ENCODE peak calls at places on chromosomes 3 and 15, in eight cellular contexts. F, P, S, H, V, M, E and G are unnamed samples.

GRCh38 chr15:58484794-58485600 is 53.2 kb downstream of the LIPC start:
- DNase-seq in F (no peak), P (peak), S (no peak), H (no peak), V (no peak), M (no peak), E (no peak), G (no peak)

GRCh38 chr3:194870394-194871110 is 184.9 kb downstream of the FAM43A start:
- DNase-seq in F (no peak), P (no peak), S (peak), H (no peak), V (peak), M (peak), E (no peak), G (no peak)

GRCh38 chr3:151798476-151798875 is 15.4 kb upstream of the AADAC start:
- DNase-seq in F (no peak), P (no peak), S (peak), H (no peak), V (no peak), M (peak), E (no peak), G (no peak)

GRCh38 chr3:55607844-55608243 is 120.7 kb upstream of the WNT5A start:
- DNase-seq in F (no peak), P (no peak), S (no peak), H (no peak), V (no peak), M (no peak), E (no peak), G (no peak)

GRCh38 chr15:101689901-101690300 is 34.4 kb downstream of the TARS3 start:
- DNase-seq in F (peak), P (no peak), S (peak), H (no peak), V (no peak), M (peak), E (no peak), G (peak)

GRCh38 chr3:4306860-4307259 is 3.7 kb downstream of the SETMAR start:
- DNase-seq in F (no peak), P (no peak), S (peak), H (no peak), V (no peak), M (peak), E (no peak), G (no peak)

GRCh38 chr15:40763801-40764765 is at the start of gene GCHFR:
- DNase-seq in F (peak), P (no peak), S (peak), H (no peak), V (peak), M (peak), E (peak), G (peak)

GRCh38 chr15:58229297-58229768 is 91.2 kb downstream of the AQP9 start:
- DNase-seq in F (no peak), P (no peak), S (peak), H (peak), V (no peak), M (peak), E (no peak), G (no peak)

GRCh38 chr3:121648219-121648958 is 12.3 kb downstream of the HCLS1 start:
- DNase-seq in F (no peak), P (no peak), S (no peak), H (no peak), V (no peak), M (peak), E (no peak), G (no peak)

GRCh38 chr15:42348083-42348482 is 11.2 kb upstream of the CAPN3 start:
- DNase-seq in F (no peak), P (no peak), S (peak), H (no peak), V (no peak), M (peak), E (no peak), G (no peak)

GRCh38 chr3:191138937-191139336 is 60.1 kb upstream of the OSTN start:
- DNase-seq in F (no peak), P (no peak), S (no peak), H (no peak), V (no peak), M (no peak), E (no peak), G (no peak)

GRCh38 chr15:58307313-58307961 is 124.4 kb upstream of the LIPC start:
- DNase-seq in F (no peak), P (no peak), S (peak), H (no peak), V (no peak), M (peak), E (no peak), G (no peak)

GRCh38 chr15:66276546-66276945 is 16.8 kb upstream of the DIS3L start:
- DNase-seq in F (no peak), P (no peak), S (no peak), H (no peak), V (no peak), M (no peak), E (no peak), G (no peak)

GRCh38 chr3:4999626-5000184 is 20.5 kb downstream of the BHLHE40 start:
- DNase-seq in F (no peak), P (no peak), S (no peak), H (no peak), V (no peak), M (no peak), E (no peak), G (no peak)

GRCh38 chr15:42611532-42611931 is 36.1 kb downstream of the STARD9 start:
- DNase-seq in F (no peak), P (no peak), S (no peak), H (no peak), V (peak), M (no peak), E (no peak), G (no peak)

GRCh38 chr3:172317984-172318383 is 130.3 kb downstream of the GHSR start:
- DNase-seq in F (no peak), P (no peak), S (peak), H (no peak), V (peak), M (peak), E (no peak), G (peak)

GRCh38 chr15:91102546-91103330 is 2.7 kb downstream of the SV2B start:
- DNase-seq in F (no peak), P (no peak), S (no peak), H (no peak), V (no peak), M (no peak), E (no peak), G (no peak)

GRCh38 chr3:186599142-186599784 is 13.6 kb upstream of the AHSG start:
- DNase-seq in F (no peak), P (no peak), S (no peak), H (no peak), V (no peak), M (no peak), E (no peak), G (no peak)

GRCh38 chr3:33006081-33006480 is 54.6 kb downstream of the CCR4 start:
- DNase-seq in F (no peak), P (no peak), S (no peak), H (no peak), V (no peak), M (no peak), E (no peak), G (no peak)

GRCh38 chr15:37973856-37974255 is 39.4 kb downstream of the TMCO5A start:
- DNase-seq in F (no peak), P (no peak), S (no peak), H (no peak), V (no peak), M (peak), E (no peak), G (no peak)

GRCh38 chr3:43296565-43296964 is 10.2 kb downstream of the SNRK start:
- DNase-seq in F (peak), P (peak), S (peak), H (no peak), V (peak), M (no peak), E (no peak), G (no peak)

GRCh38 chr3:188339410-188340295 is 185.7 kb downstream of the LPP start:
- DNase-seq in F (peak), P (no peak), S (no peak), H (no peak), V (no peak), M (no peak), E (no peak), G (no peak)

GRCh38 chr3:156602424-156602823 is 47.5 kb upstream of the SSR3 start:
- DNase-seq in F (no peak), P (no peak), S (no peak), H (no peak), V (no peak), M (peak), E (no peak), G (no peak)

GRCh38 chr3:13217736-13218540 is 144.7 kb upstream of the IQSEC1 start:
- DNase-seq in F (no peak), P (no peak), S (peak), H (no peak), V (no peak), M (no peak), E (no peak), G (peak)

GRCh38 chr15:33154366-33155166 is 39.9 kb downstream of the FMN1 start:
- DNase-seq in F (no peak), P (no peak), S (peak), H (no peak), V (no peak), M (peak), E (no peak), G (peak)

GRCh38 chr3:177591371-177591770 is 394.1 kb upstream of the TBL1XR1 start:
- DNase-seq in F (no peak), P (no peak), S (peak), H (no peak), V (no peak), M (peak), E (no peak), G (no peak)

GRCh38 chr3:16181361-16181760 is 6.9 kb downstream of the GALNT15 start:
- DNase-seq in F (no peak), P (no peak), S (peak), H (no peak), V (no peak), M (peak), E (peak), G (no peak)

GRCh38 chr3:100175637-100176250 is 61.4 kb upstream of the FILIP1L start:
- DNase-seq in F (no peak), P (no peak), S (no peak), H (no peak), V (peak), M (no peak), E (no peak), G (no peak)

GRCh38 chr3:184368804-184369183 is 7.3 kb downstream of the POLR2H start:
- DNase-seq in F (no peak), P (no peak), S (peak), H (no peak), V (peak), M (peak), E (peak), G (peak)

GRCh38 chr3:186583820-186584219 is 13.3 kb downstream of the DNAJB11 start:
- DNase-seq in F (no peak), P (no peak), S (peak), H (no peak), V (no peak), M (peak), E (no peak), G (peak)

GRCh38 chr3:47282424-47283192 is at the start of the genes KIF9 and KLHL18:
- DNase-seq in F (peak), P (peak), S (peak), H (peak), V (peak), M (peak), E (peak), G (peak)

GRCh38 chr3:145125307-145125706 is 1035.7 kb downstream of the PLOD2 start:
- DNase-seq in F (no peak), P (no peak), S (no peak), H (no peak), V (no peak), M (peak), E (no peak), G (no peak)

GRCh38 chr15:71634820-71635219 is 175.5 kb upstream of the NR2E3 start:
- DNase-seq in F (no peak), P (no peak), S (peak), H (no peak), V (peak), M (no peak), E (no peak), G (no peak)

GRCh38 chr15:82585072-82585471 is 44.8 kb upstream of the RPS17 start:
- DNase-seq in F (no peak), P (no peak), S (peak), H (no peak), V (no peak), M (peak), E (no peak), G (peak)